ENCODE peak calls at places on chromosomes 7 and 10, in nine cellular contexts. One of them, this sample, is unnamed.

GRCh38 chr10:43265799-43266721 is 805 bp downstream of the RASGEF1A start:
- DNase-seq in brain microvascular endothelial cell: no peak
- DNase-seq in GM23338: peak
- DNase-seq in endothelial cell of umbilical vein: no peak
- DNase-seq in GM12878: no peak
- DNase-seq in H9: peak
- DNase-seq in prostate gland: peak
- DNase-seq in fibroblast of lung: no peak
- DNase-seq in adrenal gland: peak
- DNase-seq in this sample: no peak

GRCh38 chr7:134364619-134365037 is 47.9 kb upstream of the SLC35B4 start:
- DNase-seq in brain microvascular endothelial cell: peak
- DNase-seq in adrenal gland: no peak
- DNase-seq in fibroblast of lung: peak
- DNase-seq in H9: no peak
- DNase-seq in GM12878: no peak
- DNase-seq in prostate gland: no peak
- DNase-seq in endothelial cell of umbilical vein: peak
- DNase-seq in GM23338: no peak
- DNase-seq in this sample: no peak

GRCh38 chr7:73647725-73648592 is 19.7 kb upstream of the VPS37D start:
- DNase-seq in brain microvascular endothelial cell: no peak
- DNase-seq in GM12878: no peak
- DNase-seq in prostate gland: no peak
- DNase-seq in H9: no peak
- DNase-seq in adrenal gland: no peak
- DNase-seq in endothelial cell of umbilical vein: no peak
- DNase-seq in GM23338: peak
- DNase-seq in fibroblast of lung: no peak
- DNase-seq in this sample: no peak

GRCh38 chr10:23065549-23065948 is 29.8 kb upstream of the MSRB2 start:
- DNase-seq in fibroblast of lung: peak
- DNase-seq in endothelial cell of umbilical vein: peak
- DNase-seq in prostate gland: peak
- DNase-seq in adrenal gland: peak
- DNase-seq in GM12878: no peak
- DNase-seq in brain microvascular endothelial cell: peak
- DNase-seq in GM23338: no peak
- DNase-seq in H9: no peak
- DNase-seq in this sample: no peak

GRCh38 chr7:24135003-24135817 is 148.8 kb upstream of the NPY start:
- DNase-seq in GM23338: no peak
- DNase-seq in GM12878: peak
- DNase-seq in fibroblast of lung: no peak
- DNase-seq in brain microvascular endothelial cell: no peak
- DNase-seq in prostate gland: no peak
- DNase-seq in H9: no peak
- DNase-seq in endothelial cell of umbilical vein: no peak
- DNase-seq in adrenal gland: no peak
- DNase-seq in this sample: no peak

GRCh38 chr10:73095479-73096021 is 1.1 kb downstream of the P4HA1 start:
- DNase-seq in fibroblast of lung: peak
- DNase-seq in endothelial cell of umbilical vein: peak
- DNase-seq in brain microvascular endothelial cell: peak
- DNase-seq in GM12878: no peak
- DNase-seq in GM23338: peak
- DNase-seq in adrenal gland: peak
- DNase-seq in prostate gland: peak
- DNase-seq in H9: no peak
- DNase-seq in this sample: peak

GRCh38 chr10:95363303-95363912 is 72.6 kb upstream of the PDLIM1 start:
- DNase-seq in adrenal gland: peak
- DNase-seq in prostate gland: peak
- DNase-seq in GM12878: peak
- DNase-seq in GM23338: peak
- DNase-seq in endothelial cell of umbilical vein: peak
- DNase-seq in brain microvascular endothelial cell: peak
- DNase-seq in H9: no peak
- DNase-seq in fibroblast of lung: peak
- DNase-seq in this sample: peak

GRCh38 chr7:2519119-2519930 is at the start of gene LFNG:
- DNase-seq in fibroblast of lung: peak
- DNase-seq in endothelial cell of umbilical vein: peak
- DNase-seq in prostate gland: peak
- DNase-seq in GM12878: peak
- DNase-seq in H9: peak
- DNase-seq in adrenal gland: peak
- DNase-seq in GM23338: peak
- DNase-seq in brain microvascular endothelial cell: peak
- DNase-seq in this sample: peak

GRCh38 chr10:67969875-67970274 is 85.4 kb downstream of the SIRT1 start:
- DNase-seq in GM23338: peak
- DNase-seq in endothelial cell of umbilical vein: no peak
- DNase-seq in GM12878: no peak
- DNase-seq in H9: no peak
- DNase-seq in adrenal gland: no peak
- DNase-seq in fibroblast of lung: no peak
- DNase-seq in prostate gland: no peak
- DNase-seq in brain microvascular endothelial cell: no peak
- DNase-seq in this sample: no peak

GRCh38 chr10:79127151-79127961 is 58.6 kb downstream of the ZMIZ1 start:
- DNase-seq in prostate gland: peak
- DNase-seq in GM23338: peak
- DNase-seq in fibroblast of lung: peak
- DNase-seq in adrenal gland: peak
- DNase-seq in GM12878: no peak
- DNase-seq in endothelial cell of umbilical vein: peak
- DNase-seq in H9: peak
- DNase-seq in brain microvascular endothelial cell: peak
- DNase-seq in this sample: peak
- H3K27ac ChIP-seq in prostate gland: no peak
- H3K27ac ChIP-seq in GM23338: peak
- H3K27ac ChIP-seq in fibroblast of lung: no peak
- H3K27ac ChIP-seq in adrenal gland: peak
- H3K27ac ChIP-seq in GM12878: no peak
- H3K27ac ChIP-seq in endothelial cell of umbilical vein: peak
- H3K27ac ChIP-seq in H9: no peak
- H3K27ac ChIP-seq in brain microvascular endothelial cell: peak
- H3K27ac ChIP-seq in this sample: no peak

GRCh38 chr7:157276731-157277562 is 59.9 kb upstream of the DNAJB6 start:
- DNase-seq in H9: no peak
- DNase-seq in GM12878: no peak
- DNase-seq in endothelial cell of umbilical vein: peak
- DNase-seq in adrenal gland: peak
- DNase-seq in fibroblast of lung: no peak
- DNase-seq in brain microvascular endothelial cell: peak
- DNase-seq in GM23338: no peak
- DNase-seq in prostate gland: no peak
- DNase-seq in this sample: no peak

GRCh38 chr7:157278167-157278790 is 58.5 kb upstream of the DNAJB6 start:
- DNase-seq in endothelial cell of umbilical vein: no peak
- DNase-seq in GM12878: no peak
- DNase-seq in H9: no peak
- DNase-seq in GM23338: no peak
- DNase-seq in fibroblast of lung: no peak
- DNase-seq in prostate gland: no peak
- DNase-seq in adrenal gland: no peak
- DNase-seq in brain microvascular endothelial cell: no peak
- DNase-seq in this sample: no peak

GRCh38 chr7:157273208-157274202 is 63.3 kb upstream of the DNAJB6 start:
- DNase-seq in GM23338: peak
- DNase-seq in prostate gland: peak
- DNase-seq in brain microvascular endothelial cell: peak
- DNase-seq in H9: peak
- DNase-seq in endothelial cell of umbilical vein: peak
- DNase-seq in fibroblast of lung: peak
- DNase-seq in GM12878: no peak
- DNase-seq in adrenal gland: peak
- DNase-seq in this sample: peak

GRCh38 chr7:157274991-157275427 is 61.8 kb upstream of the DNAJB6 start:
- DNase-seq in brain microvascular endothelial cell: no peak
- DNase-seq in GM12878: no peak
- DNase-seq in adrenal gland: no peak
- DNase-seq in H9: no peak
- DNase-seq in endothelial cell of umbilical vein: no peak
- DNase-seq in fibroblast of lung: no peak
- DNase-seq in prostate gland: no peak
- DNase-seq in GM23338: no peak
- DNase-seq in this sample: no peak

GRCh38 chr7:157276091-157276561 is 60.7 kb upstream of the DNAJB6 start:
- DNase-seq in brain microvascular endothelial cell: no peak
- DNase-seq in H9: peak
- DNase-seq in prostate gland: no peak
- DNase-seq in GM12878: no peak
- DNase-seq in GM23338: no peak
- DNase-seq in fibroblast of lung: no peak
- DNase-seq in adrenal gland: no peak
- DNase-seq in endothelial cell of umbilical vein: no peak
- DNase-seq in this sample: no peak
- H3K27ac ChIP-seq in brain microvascular endothelial cell: no peak
- H3K27ac ChIP-seq in H9: no peak
- H3K27ac ChIP-seq in prostate gland: no peak
- H3K27ac ChIP-seq in GM12878: no peak
- H3K27ac ChIP-seq in GM23338: no peak
- H3K27ac ChIP-seq in fibroblast of lung: no peak
- H3K27ac ChIP-seq in adrenal gland: no peak
- H3K27ac ChIP-seq in endothelial cell of umbilical vein: no peak
- H3K27ac ChIP-seq in this sample: no peak

GRCh38 chr10:122730238-122730637 is 30.6 kb upstream of the C10orf120 start:
- DNase-seq in H9: no peak
- DNase-seq in brain microvascular endothelial cell: no peak
- DNase-seq in GM23338: no peak
- DNase-seq in adrenal gland: no peak
- DNase-seq in endothelial cell of umbilical vein: no peak
- DNase-seq in GM12878: no peak
- DNase-seq in prostate gland: no peak
- DNase-seq in fibroblast of lung: no peak
- DNase-seq in this sample: no peak
- H3K27ac ChIP-seq in H9: no peak
- H3K27ac ChIP-seq in brain microvascular endothelial cell: no peak
- H3K27ac ChIP-seq in GM23338: no peak
- H3K27ac ChIP-seq in adrenal gland: no peak
- H3K27ac ChIP-seq in endothelial cell of umbilical vein: no peak
- H3K27ac ChIP-seq in GM12878: no peak
- H3K27ac ChIP-seq in prostate gland: no peak
- H3K27ac ChIP-seq in fibroblast of lung: no peak
- H3K27ac ChIP-seq in this sample: no peak

GRCh38 chr7:4842302-4843064 is 19.3 kb downstream of the PAPOLB start:
- DNase-seq in GM23338: no peak
- DNase-seq in fibroblast of lung: peak
- DNase-seq in GM12878: no peak
- DNase-seq in prostate gland: no peak
- DNase-seq in adrenal gland: no peak
- DNase-seq in brain microvascular endothelial cell: no peak
- DNase-seq in endothelial cell of umbilical vein: peak
- DNase-seq in H9: no peak
- DNase-seq in this sample: no peak
- H3K27ac ChIP-seq in GM23338: no peak
- H3K27ac ChIP-seq in fibroblast of lung: no peak
- H3K27ac ChIP-seq in GM12878: no peak
- H3K27ac ChIP-seq in prostate gland: no peak
- H3K27ac ChIP-seq in adrenal gland: no peak
- H3K27ac ChIP-seq in brain microvascular endothelial cell: no peak
- H3K27ac ChIP-seq in endothelial cell of umbilical vein: no peak
- H3K27ac ChIP-seq in H9: no peak
- H3K27ac ChIP-seq in this sample: no peak

DNA sequence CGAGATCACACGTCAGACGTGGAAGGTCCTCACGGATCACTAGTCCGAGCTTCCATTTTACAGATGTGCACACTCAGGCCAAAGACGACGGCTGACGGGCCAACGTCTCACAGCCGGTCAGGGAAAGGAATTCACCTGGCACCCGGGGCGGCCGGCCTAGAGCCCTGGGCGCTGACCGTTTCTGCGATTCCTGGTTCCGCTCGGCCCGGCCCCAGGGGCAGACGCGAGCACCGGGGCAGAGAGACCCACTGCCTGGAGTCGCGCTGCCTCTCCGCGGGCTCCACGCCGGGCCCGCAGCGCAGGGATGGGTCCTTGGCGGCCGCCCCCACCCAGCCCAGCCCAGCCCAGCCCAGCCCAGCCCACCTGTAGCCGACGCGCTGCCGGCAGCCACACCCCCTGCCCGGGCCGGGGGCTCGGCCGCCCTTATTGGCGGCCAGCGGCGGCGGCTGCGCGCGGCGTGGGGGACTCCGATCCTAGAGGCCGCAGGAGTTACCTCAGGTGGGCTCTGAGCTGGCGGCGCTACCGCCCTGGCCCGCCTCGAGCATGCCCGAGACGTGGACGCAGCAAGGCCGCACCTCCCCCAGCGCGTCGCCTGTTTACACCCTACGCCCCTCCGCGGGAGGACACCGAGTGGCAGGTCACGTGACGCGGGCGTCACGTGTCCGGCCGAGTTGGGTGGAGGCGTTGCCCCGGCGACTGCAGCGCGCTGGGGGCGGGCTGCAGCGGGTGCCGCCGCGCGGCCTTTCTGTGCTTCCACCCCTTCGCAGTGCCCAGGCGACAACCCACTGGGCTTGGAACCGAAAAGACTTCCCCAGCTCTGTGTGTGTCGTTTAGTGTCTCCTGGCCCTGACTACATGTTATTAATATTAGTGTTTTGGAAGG is 78.1 kb downstream of the ZFAND4 start:
- DNase-seq in GM12878: peak
- DNase-seq in adrenal gland: peak
- DNase-seq in endothelial cell of umbilical vein: peak
- DNase-seq in prostate gland: peak
- DNase-seq in brain microvascular endothelial cell: peak
- DNase-seq in GM23338: peak
- DNase-seq in fibroblast of lung: peak
- DNase-seq in H9: peak
- DNase-seq in this sample: peak
- H3K27ac ChIP-seq in GM12878: peak
- H3K27ac ChIP-seq in adrenal gland: peak
- H3K27ac ChIP-seq in endothelial cell of umbilical vein: peak
- H3K27ac ChIP-seq in prostate gland: peak
- H3K27ac ChIP-seq in brain microvascular endothelial cell: peak
- H3K27ac ChIP-seq in GM23338: no peak
- H3K27ac ChIP-seq in fibroblast of lung: peak
- H3K27ac ChIP-seq in H9: no peak
- H3K27ac ChIP-seq in this sample: no peak

DNA sequence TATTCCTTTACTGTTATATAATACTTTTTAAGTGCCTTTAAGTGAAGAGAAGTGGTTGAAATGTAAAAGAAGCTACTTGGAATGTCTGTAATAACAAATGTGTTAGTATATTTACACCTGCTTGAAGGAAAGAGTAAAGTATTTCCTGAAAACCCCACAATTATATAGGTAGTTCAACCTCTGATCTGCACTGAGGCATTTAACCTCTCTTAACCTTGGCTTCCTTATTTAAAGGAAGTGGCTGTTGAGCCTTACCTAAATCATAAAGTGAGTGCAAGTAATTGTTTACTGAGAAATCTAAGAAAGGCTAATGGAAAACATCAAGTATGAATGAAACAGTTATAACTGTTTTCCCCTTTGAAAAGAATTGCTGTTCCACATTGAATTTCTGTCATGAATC is 294.5 kb downstream of the ADK start:
- DNase-seq in H9: no peak
- DNase-seq in adrenal gland: no peak
- DNase-seq in GM23338: no peak
- DNase-seq in prostate gland: no peak
- DNase-seq in fibroblast of lung: no peak
- DNase-seq in brain microvascular endothelial cell: no peak
- DNase-seq in GM12878: no peak
- DNase-seq in endothelial cell of umbilical vein: peak
- DNase-seq in this sample: no peak
- H3K27ac ChIP-seq in H9: no peak
- H3K27ac ChIP-seq in adrenal gland: no peak
- H3K27ac ChIP-seq in GM23338: no peak
- H3K27ac ChIP-seq in prostate gland: no peak
- H3K27ac ChIP-seq in fibroblast of lung: no peak
- H3K27ac ChIP-seq in brain microvascular endothelial cell: no peak
- H3K27ac ChIP-seq in GM12878: no peak
- H3K27ac ChIP-seq in endothelial cell of umbilical vein: no peak
- H3K27ac ChIP-seq in this sample: no peak

This sample was measured in SJSA1.